ENCODE peak calls at places on chromosomes 5 and 9, in four cellular contexts. H, R, U and O are unnamed samples.

GRCh38 chr9:134698111-134698510 is 56.5 kb downstream of the COL5A1 start:
- DNase-seq in U (no peak), R (peak; percentile 49), H (no peak), O (no peak)

GRCh38 chr5:81315336-81315735 is 13.9 kb downstream of the ZCCHC9 start:
- DNase-seq in H (no peak), R (no peak), U (no peak), O (peak; percentile 77)

GRCh38 chr5:172852490-172853354 is 18.7 kb downstream of the ERGIC1 start:
- DNase-seq in U (no peak), R (no peak), H (peak; percentile 62), O (no peak)

GRCh38 chr9:79896390-79896789 is 324.6 kb downstream of the TLE4 start:
- DNase-seq in U (peak; percentile 7), H (no peak), R (no peak), O (peak; percentile 58)

GRCh38 chr5:136006767-136007251 is 22.0 kb upstream of the TGFBI start:
- DNase-seq in R (no peak), U (no peak), H (no peak), O (peak; percentile 85)

GRCh38 chr9:82010711-82011110 is 22.1 kb downstream of the SPATA31D1 start:
- DNase-seq in U (no peak), R (no peak), H (no peak), O (no peak)

GRCh38 chr5:176693477-176693851 is 46.2 kb downstream of the TSPAN17 start:
- DNase-seq in H (no peak), R (no peak), U (no peak), O (peak; percentile 46)

GRCh38 chr5:21931076-21931475 is 922.1 kb downstream of the CDH12 start:
- DNase-seq in H (no peak), U (peak; percentile 62), R (no peak), O (no peak)

GRCh38 chr5:55856511-55857246 is 5.5 kb downstream of the IL31RA start:
- DNase-seq in U (no peak), R (no peak), H (peak; percentile 81), O (no peak)

GRCh38 chr9:76688471-76689238 is 75.6 kb upstream of the PCA3 start:
- DNase-seq in U (no peak), R (no peak), H (no peak), O (peak; percentile 84)

GRCh38 chr5:135185461-135186075 is 151.5 kb upstream of the PITX1 start:
- DNase-seq in H (peak; percentile 48), R (no peak), U (peak; percentile 72), O (peak; percentile 10)

GRCh38 chr5:120466337-120467006 is 2.4 kb downstream of the PRR16 start:
- DNase-seq in U (no peak), H (peak; percentile 6), R (no peak), O (no peak)

GRCh38 chr5:150339165-150339564 is 18.3 kb upstream of the TCOF1 start:
- DNase-seq in U (peak; percentile 21), R (no peak), H (no peak), O (no peak)

GRCh38 chr5:40688127-40688756 is 8.5 kb downstream of the PTGER4 start:
- DNase-seq in U (peak; percentile 91), H (peak; percentile 92), R (peak; percentile 82), O (peak; percentile 79)

GRCh38 chr5:68454766-68455165 is 239.2 kb downstream of the PIK3R1 start:
- DNase-seq in H (no peak), U (no peak), R (no peak), O (no peak)

GRCh38 chr9:35333551-35333950 is 156.4 kb upstream of the RUSC2 start:
- DNase-seq in U (no peak), R (no peak), H (no peak), O (no peak)

GRCh38 chr5:102743900-102744299 is 11.2 kb upstream of the PAM start:
- DNase-seq in U (no peak), H (no peak), R (no peak), O (no peak)

GRCh38 chr5:169577966-169578365 is 5.6 kb upstream of the SPDL1 start:
- DNase-seq in R (no peak), H (peak; percentile 13), U (peak; percentile 1), O (peak; percentile 18)

GRCh38 chr5:35247645-35248034 is 17.4 kb upstream of the PRLR start:
- DNase-seq in H (peak; percentile 65), U (no peak), R (no peak), O (peak; percentile 50)

GRCh38 chr5:94440015-94440414 is 178.4 kb downstream of the KIAA0825 start:
- DNase-seq in H (no peak), R (no peak), U (peak; percentile 13), O (peak; percentile 22)

GRCh38 chr9:33165263-33166151 is 1.6 kb downstream of the B4GALT1 start:
- DNase-seq in H (peak; percentile 84), R (no peak), U (peak; percentile 16), O (peak; percentile 91)

GRCh38 chr5:40601198-40601868 is 78.4 kb upstream of the PTGER4 start:
- DNase-seq in R (no peak), H (no peak), U (peak; percentile 39), O (no peak)

GRCh38 chr5:138803285-138803684 is 50.1 kb downstream of the CTNNA1 start:
- DNase-seq in H (no peak), U (no peak), R (no peak), O (no peak)

GRCh38 chr9:81629440-81629839 is 59.9 kb downstream of the TLE1 start:
- DNase-seq in H (no peak), R (no peak), U (no peak), O (no peak)

GRCh38 chr9:135038331-135038730 is 49.1 kb upstream of the OLFM1 start:
- DNase-seq in U (no peak), H (no peak), R (no peak), O (no peak)

GRCh38 chr9:127537792-127538191 is 74.3 kb upstream of the STXBP1 start:
- DNase-seq in H (no peak), U (peak; percentile 29), R (peak; percentile 63), O (no peak)

GRCh38 chr9:113219186-113219936 is 1.7 kb downstream of the FKBP15 start:
- DNase-seq in U (no peak), H (no peak), R (no peak), O (no peak)

GRCh38 chr9:113973963-113974413 is 97.9 kb downstream of the ZNF618 start:
- DNase-seq in R (no peak), U (no peak), H (no peak), O (peak; percentile 50)

GRCh38 chr5:66171349-66172344 is 27.5 kb downstream of the SREK1 start:
- DNase-seq in H (peak; percentile 88), U (peak; percentile 40), R (no peak), O (peak; percentile 60)

GRCh38 chr9:93254806-93255519 is 71.0 kb downstream of the WNK2 start:
- DNase-seq in H (no peak), U (peak; percentile 82), R (peak; percentile 48), O (no peak)